ENCODE peak calls at places on chromosome 4, in four cellular contexts. O is esophagus squamous epithelium, T is bronchial epithelial cell, F is astrocyte of the spinal cord. L is an unnamed sample.

GRCh38 chr4:54545663-54546424 is 111.9 kb upstream of the KIT start:
- DNase-seq in F (no peak), O (no peak), T (peak), L (no peak)

GRCh38 chr4:8528713-8529112 is 51.5 kb upstream of the GPR78 start:
- DNase-seq in F (peak), T (peak), O (no peak), L (peak)

GRCh38 chr4:15149234-15149841 is 147.1 kb downstream of the CPEB2 start:
- DNase-seq in F (peak), O (no peak), T (no peak), L (peak)

GRCh38 chr4:30867427-30867826 is 147.3 kb downstream of the PCDH7 start:
- DNase-seq in F (peak), O (no peak), T (peak), L (peak)

GRCh38 chr4:17490575-17491059 is 21.3 kb downstream of the QDPR start:
- DNase-seq in T (no peak), O (no peak), F (no peak), L (no peak)

GRCh38 chr4:62533573-62533972 is 1333.4 kb downstream of the ADGRL3 start:
- DNase-seq in O (no peak), T (no peak), F (no peak), L (no peak)

GRCh38 chr4:165720411-165721082 is 152.5 kb upstream of the TLL1 start:
- DNase-seq in O (no peak), F (no peak), T (no peak), L (no peak)

GRCh38 chr4:33060873-33061542 is 2340.8 kb downstream of the PCDH7 start:
- DNase-seq in O (no peak), T (peak), F (peak), L (peak)

GRCh38 chr4:8849266-8850073 is 22.2 kb downstream of the HMX1 start:
- DNase-seq in F (no peak), O (no peak), T (no peak), L (no peak)

GRCh38 chr4:58247792-58248191 is 1137.6 kb upstream of the IGFBP7 start:
- DNase-seq in F (no peak), T (no peak), O (no peak), L (peak)

GRCh38 chr4:26827798-26828197 is 32.8 kb upstream of the STIM2 start:
- DNase-seq in F (no peak), O (no peak), T (no peak), L (no peak)

GRCh38 chr4:25875281-25875745 is 12.5 kb upstream of the SEL1L3 start:
- DNase-seq in O (no peak), T (no peak), F (no peak), L (no peak)

GRCh38 chr4:70895846-70896435 is 6.2 kb upstream of the MOB1B start:
- DNase-seq in F (peak), T (no peak), O (no peak), L (no peak)

GRCh38 chr4:141569141-141569540 is 67.2 kb upstream of the IL15 start:
- DNase-seq in F (peak), O (no peak), T (no peak), L (peak)

GRCh38 chr4:79209822-79210635 is 115.8 kb downstream of the NAA11 start:
- DNase-seq in F (no peak), T (no peak), O (no peak), L (no peak)

GRCh38 chr4:105210901-105211300 is 64.2 kb downstream of the TET2 start:
- DNase-seq in F (no peak), O (no peak), T (peak), L (peak)

GRCh38 chr4:75107703-75108612 is 175.0 kb downstream of the PARM1 start:
- DNase-seq in T (peak), F (no peak), O (no peak), L (peak)

GRCh38 chr4:113641025-113641431 is 120.5 kb downstream of the CAMK2D start:
- DNase-seq in O (no peak), F (no peak), T (no peak), L (no peak)

GRCh38 chr4:14168919-14169318 is 541.4 kb upstream of the BOD1L1 start:
- DNase-seq in T (peak), O (no peak), F (peak), L (peak)

GRCh38 chr4:186755550-186756519 is 32.2 kb upstream of the FAT1 start:
- DNase-seq in F (no peak), O (no peak), T (no peak), L (no peak)

GRCh38 chr4:86160423-86160822 is 199.4 kb downstream of the MAPK10 start:
- DNase-seq in F (peak), O (no peak), T (no peak), L (no peak)

GRCh38 chr4:80107374-80107773 is 34.3 kb upstream of the ANTXR2 start:
- DNase-seq in F (peak), T (no peak), O (no peak), L (no peak)

GRCh38 chr4:185708348-185708747 is 103.6 kb downstream of the SORBS2 start:
- DNase-seq in F (peak), T (peak), O (no peak), L (peak)

GRCh38 chr4:22014222-22014741 is 65.7 kb upstream of the KCNIP4 start:
- DNase-seq in F (no peak), T (peak), O (no peak), L (no peak)

GRCh38 chr4:87589531-87589930 is 18.8 kb upstream of the DSPP start:
- DNase-seq in T (peak), O (no peak), F (peak), L (peak)

GRCh38 chr4:6013564-6013963 is 4.7 kb downstream of the C4orf50 start:
- DNase-seq in T (no peak), O (no peak), F (no peak), L (no peak)

GRCh38 chr4:6732441-6733357 is 16.7 kb downstream of the BLOC1S4 start:
- DNase-seq in O (no peak), T (peak), F (peak), L (peak)

GRCh38 chr4:101411926-101412325 is 64.6 kb upstream of the PPP3CA start:
- DNase-seq in T (peak), O (no peak), F (no peak), L (peak)

GRCh38 chr4:108834787-108835384 is 72.0 kb upstream of the ETNPPL start:
- DNase-seq in O (no peak), T (peak), F (peak), L (peak)

GRCh38 chr4:139167774-139168444 is 9.1 kb downstream of the ELF2 start:
- DNase-seq in T (peak), F (peak), O (no peak), L (peak)

GRCh38 chr4:189377576-189377975 is 563.1 kb upstream of the FRG1 start:
- DNase-seq in T (no peak), O (no peak), F (no peak), L (no peak)

GRCh38 chr4:100008048-100008447 is 58.0 kb upstream of the H2AZ1 start:
- DNase-seq in O (no peak), T (peak), F (peak), L (no peak)

GRCh38 chr4:32485976-32486375 is 1765.8 kb downstream of the PCDH7 start:
- DNase-seq in F (peak), O (no peak), T (no peak), L (no peak)

GRCh38 chr4:137819964-137820383 is 287.7 kb upstream of the PCDH18 start:
- DNase-seq in O (no peak), T (peak), F (peak), L (peak)

DNA sequence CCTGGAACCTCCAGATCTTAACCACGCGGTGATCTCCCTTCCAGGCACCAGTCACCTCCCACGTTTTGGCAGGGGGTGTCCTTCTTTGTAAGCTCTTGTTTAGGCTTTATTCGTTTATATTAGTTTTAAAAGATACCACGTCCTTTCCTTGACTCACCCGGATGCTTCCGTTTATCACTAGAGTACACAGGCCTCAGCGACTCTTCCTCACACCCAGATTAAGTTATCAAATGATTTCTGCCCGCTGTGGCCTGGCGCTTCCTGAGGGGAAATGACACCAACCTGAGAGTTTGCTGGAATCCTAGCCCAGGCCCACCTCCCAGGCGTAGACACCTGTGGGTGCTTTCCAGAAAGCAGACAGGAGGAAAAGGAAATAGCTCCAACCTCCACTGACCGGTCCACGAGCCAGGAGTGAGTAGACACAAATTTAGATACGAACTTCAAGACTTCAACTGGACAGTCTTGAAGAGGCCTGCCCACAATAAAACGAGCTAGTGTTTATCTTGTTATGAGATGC is 756 bp upstream of the ADAMTS3 start:
- DNase-seq in F (peak), O (no peak), T (peak), L (peak)
- H3K4me3 ChIP-seq in F (peak), O (peak), T (peak), L (peak)

DNA sequence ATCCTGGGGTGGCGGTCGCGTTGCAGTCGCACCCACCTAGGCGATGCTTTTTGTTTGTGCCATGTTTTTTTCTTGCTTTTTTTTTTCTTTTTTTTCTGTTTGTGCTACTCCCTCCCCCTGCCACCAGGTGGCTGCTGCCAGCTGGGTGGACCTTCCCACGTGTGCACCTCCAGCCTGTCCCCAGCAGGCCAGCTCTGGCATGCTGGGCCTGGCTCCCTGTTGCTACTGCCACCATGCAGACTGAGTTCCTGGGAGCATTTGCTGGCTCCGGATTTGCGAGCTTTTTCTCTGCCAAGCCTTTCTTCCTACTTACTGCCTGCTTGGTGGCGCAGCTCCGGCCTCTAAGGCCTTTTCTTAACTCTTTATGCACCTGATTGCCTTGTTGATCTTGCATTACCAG is 161.2 kb upstream of the WDFY3 start:
- DNase-seq in T (peak), F (peak), O (no peak), L (peak)
- TF ChIP-seq CTCF in T (peak), F (peak), O (peak), L (peak)

GRCh38 chr4:39641451-39641850 is 2.8 kb upstream of the SMIM14 start:
- DNase-seq in O (no peak), F (no peak), T (no peak), L (no peak)

GRCh38 chr4:39635023-39635422 is 3.6 kb downstream of the SMIM14 start:
- DNase-seq in F (no peak), O (no peak), T (peak), L (peak)

GRCh38 chr4:39637572-39638357 is 900 bp downstream of the SMIM14 start:
- DNase-seq in O (no peak), F (peak), T (peak), L (peak)

GRCh38 chr4:39638358-39639239 is at the start of gene SMIM14:
- DNase-seq in T (peak), F (peak), O (peak), L (peak)

GRCh38 chr4:39636786-39637185 is 1.9 kb downstream of the SMIM14 start:
- DNase-seq in O (no peak), T (peak), F (peak), L (no peak)
- H3K4me3 ChIP-seq in O (peak), T (peak), F (peak), L (peak)

DNA sequence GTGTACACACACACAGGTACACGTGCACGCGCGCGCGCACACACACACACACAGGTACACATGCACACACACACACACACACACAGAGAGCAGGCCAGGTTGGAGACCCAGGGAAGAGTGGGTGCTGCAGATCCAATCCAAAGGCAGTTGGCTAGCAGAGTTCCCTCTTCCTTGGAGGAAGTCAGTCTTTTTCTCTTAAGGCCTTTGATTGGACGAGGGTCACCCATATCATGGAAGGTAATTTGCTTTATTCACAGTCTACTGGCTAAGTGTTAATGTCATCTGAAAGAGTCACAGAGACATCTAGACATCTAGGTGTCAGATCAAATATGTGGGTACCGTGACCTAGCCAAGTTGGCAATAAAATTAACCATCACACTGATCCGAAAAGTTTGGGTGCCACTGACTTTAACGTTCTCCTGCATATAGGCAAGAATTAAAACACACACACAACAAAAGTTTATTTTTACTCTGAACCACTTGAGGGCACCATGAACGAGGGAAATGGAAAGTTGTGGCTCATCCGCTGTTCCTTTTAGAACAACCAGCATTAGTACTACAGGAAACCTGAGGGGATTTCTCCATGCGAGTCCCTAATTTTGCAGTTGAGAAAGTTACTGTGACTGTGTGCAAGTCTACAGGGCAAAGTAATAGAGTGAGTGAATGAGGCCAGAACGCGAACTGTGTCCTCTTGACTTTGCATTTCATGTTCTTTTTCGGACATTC is 66.0 kb upstream of the STOX2 start:
- DNase-seq in O (no peak), F (peak), T (peak), L (peak)
- TF ChIP-seq CTCF in O (peak), F (no peak), T (peak), L (peak)

DNA sequence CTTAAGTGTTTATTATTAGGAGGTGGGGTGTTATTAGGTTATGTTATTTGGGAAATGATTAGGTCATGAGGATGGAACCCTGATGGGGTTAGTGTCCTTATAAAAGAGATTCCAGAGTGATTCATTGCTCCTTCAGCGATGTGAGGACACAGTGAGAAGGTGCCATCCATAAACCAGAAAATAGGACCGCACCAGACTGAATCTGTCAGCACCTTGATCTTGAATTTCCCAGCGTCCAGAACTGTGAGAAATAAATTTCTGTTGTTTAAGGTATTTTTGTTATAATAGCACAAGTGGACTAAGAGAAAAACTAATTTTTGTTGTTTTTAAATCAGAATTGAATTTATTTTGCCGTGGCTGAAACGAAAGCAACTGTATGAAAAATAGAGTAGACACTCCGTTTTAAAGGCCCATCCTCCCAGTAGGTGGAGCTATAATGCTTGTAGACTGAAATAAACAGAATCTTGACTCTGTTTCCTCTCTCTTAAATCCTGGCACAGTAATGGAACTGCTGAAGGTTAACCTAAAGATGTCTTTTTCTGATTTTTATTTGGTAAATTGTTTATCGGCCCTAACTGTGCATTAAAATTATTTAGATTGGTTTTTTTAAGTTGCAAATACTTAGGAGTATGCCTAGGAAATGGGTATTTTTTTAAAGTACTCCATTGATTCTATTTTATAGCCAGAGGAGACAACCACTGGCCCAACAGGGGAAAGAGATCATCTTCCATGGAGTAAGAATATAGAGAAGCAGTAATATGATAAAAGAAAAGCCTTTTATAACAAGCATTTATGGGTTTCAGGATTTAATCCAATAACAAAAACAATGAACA is 133.2 kb upstream of the ADAMTS3 start:
- DNase-seq in F (peak), T (peak), O (no peak), L (peak)
- H3K4me3 ChIP-seq in F (peak), T (no peak), O (peak), L (peak)

GRCh38 chr4:176967586-176967985 is 174.9 kb upstream of the VEGFC start:
- DNase-seq in O (no peak), F (no peak), T (no peak), L (no peak)

GRCh38 chr4:176959980-176960379 is 167.3 kb upstream of the VEGFC start:
- DNase-seq in T (no peak), F (no peak), O (no peak), L (no peak)

GRCh38 chr4:176969011-176969410 is 176.3 kb upstream of the VEGFC start:
- DNase-seq in O (no peak), T (no peak), F (no peak), L (no peak)

GRCh38 chr4:176964116-176964691 is 171.5 kb upstream of the VEGFC start:
- DNase-seq in T (peak), O (no peak), F (no peak), L (peak)
- TF ChIP-seq CTCF in T (peak), O (peak), F (peak), L (peak)

GRCh38 chr4:143382539-143382938 is 45.9 kb downstream of the GAB1 start:
- DNase-seq in F (peak), O (no peak), T (peak), L (no peak)

GRCh38 chr4:143380651-143381050 is 44.0 kb downstream of the GAB1 start:
- DNase-seq in F (no peak), T (no peak), O (no peak), L (no peak)

GRCh38 chr4:143384381-143384994 is 47.8 kb downstream of the GAB1 start:
- DNase-seq in T (no peak), F (no peak), O (no peak), L (no peak)

GRCh38 chr4:143377635-143378099 is 41.0 kb downstream of the GAB1 start:
- DNase-seq in F (no peak), O (no peak), T (no peak), L (no peak)

DNA sequence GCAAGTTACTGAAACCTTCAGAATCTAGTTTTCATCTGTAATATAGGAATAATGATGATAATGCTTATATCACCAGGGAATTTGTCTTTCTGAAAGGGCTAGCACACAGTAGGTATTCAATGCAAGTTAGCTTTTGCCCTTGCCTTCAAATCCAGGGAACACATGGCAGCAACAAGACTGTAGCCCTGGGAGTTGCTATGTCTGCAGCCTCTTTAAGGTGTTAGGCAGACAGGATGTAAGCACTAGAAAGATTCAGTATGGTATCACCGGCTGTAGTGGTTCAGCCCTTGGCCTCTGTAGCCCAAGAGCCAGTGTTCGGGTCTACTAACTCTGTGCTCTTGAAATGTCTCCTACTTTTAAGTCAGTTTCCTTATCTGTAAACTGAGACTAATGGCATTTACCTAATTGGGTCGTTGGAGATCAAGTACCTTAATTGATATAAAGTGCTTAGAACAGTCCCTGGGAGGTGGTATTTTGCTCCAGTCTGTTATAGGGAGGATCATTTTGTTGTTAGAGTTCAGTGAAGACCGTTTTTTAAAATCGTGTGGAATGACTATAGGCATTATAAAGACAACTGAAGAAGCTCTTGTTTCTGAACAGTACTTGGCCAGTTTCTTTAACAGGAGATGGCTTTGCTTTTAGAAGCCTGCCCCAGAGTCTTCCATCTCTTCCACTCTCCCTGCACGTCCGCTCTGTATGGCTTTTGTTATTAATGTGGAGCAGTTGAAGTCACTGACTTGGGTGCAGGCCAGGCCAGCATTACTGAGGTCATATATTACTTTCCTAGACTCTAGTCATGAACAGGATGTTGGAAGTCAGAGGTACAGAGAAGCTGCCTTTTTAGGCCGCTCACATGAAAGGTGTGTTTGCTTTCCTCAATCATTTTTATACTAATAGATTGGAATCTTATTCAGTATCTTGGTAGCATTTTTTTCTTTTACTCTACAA is 44.8 kb downstream of the GAB1 start:
- DNase-seq in F (peak), T (peak), O (no peak), L (peak)
- H3K4me3 ChIP-seq in F (no peak), T (no peak), O (no peak), L (peak)

L was measured in PC-3.